ENCODE peak calls at places on chromosomes 12 and 14, in five cellular contexts. One of them, this sample, is unnamed.

GRCh38 chr12:51389302-51389999 is 1.8 kb downstream of the GALNT6 start:
- DNase-seq in HEK293T: no peak
- DNase-seq in T-helper 1 cell: no peak
- DNase-seq in non-pigmented ciliary epithelial cell: no peak
- DNase-seq in RPMI7951: peak; percentile 19
- DNase-seq in this sample: peak; percentile 27

GRCh38 chr12:125081427-125081826 is 16.2 kb downstream of the AACS start:
- DNase-seq in HEK293T: no peak
- DNase-seq in T-helper 1 cell: no peak
- DNase-seq in non-pigmented ciliary epithelial cell: no peak
- DNase-seq in RPMI7951: no peak
- DNase-seq in this sample: no peak

GRCh38 chr14:99822166-99822527 is 28.9 kb downstream of the EML1 start:
- DNase-seq in HEK293T: no peak
- DNase-seq in T-helper 1 cell: no peak
- DNase-seq in non-pigmented ciliary epithelial cell: no peak
- DNase-seq in RPMI7951: no peak
- DNase-seq in this sample: no peak

GRCh38 chr12:13234045-13234641 is 37.6 kb downstream of the EMP1 start:
- DNase-seq in HEK293T: peak; percentile 55
- DNase-seq in T-helper 1 cell: no peak
- DNase-seq in non-pigmented ciliary epithelial cell: no peak
- DNase-seq in RPMI7951: peak; percentile 61
- DNase-seq in this sample: peak; percentile 26

GRCh38 chr14:23351681-23352505 is 794 bp downstream of the SLC22A17 start:
- DNase-seq in HEK293T: no peak
- DNase-seq in T-helper 1 cell: no peak
- DNase-seq in non-pigmented ciliary epithelial cell: no peak
- DNase-seq in RPMI7951: no peak
- DNase-seq in this sample: no peak

GRCh38 chr12:9221476-9221875 is 13.3 kb upstream of the PZP start:
- DNase-seq in HEK293T: no peak
- DNase-seq in T-helper 1 cell: no peak
- DNase-seq in non-pigmented ciliary epithelial cell: no peak
- DNase-seq in RPMI7951: no peak
- DNase-seq in this sample: no peak

GRCh38 chr14:68624541-68625220 is 168.2 kb downstream of the ZFP36L1 start:
- DNase-seq in HEK293T: no peak
- DNase-seq in T-helper 1 cell: no peak
- DNase-seq in non-pigmented ciliary epithelial cell: no peak
- DNase-seq in RPMI7951: no peak
- DNase-seq in this sample: no peak

GRCh38 chr14:74251546-74252030 is 12.3 kb downstream of the VSX2 start:
- DNase-seq in HEK293T: peak; percentile 92
- DNase-seq in T-helper 1 cell: peak; percentile 32
- DNase-seq in non-pigmented ciliary epithelial cell: no peak
- DNase-seq in RPMI7951: peak; percentile 75
- DNase-seq in this sample: peak; percentile 74

GRCh38 chr14:103014466-103015319 is 42.7 kb downstream of the CDC42BPB start:
- DNase-seq in HEK293T: no peak
- DNase-seq in T-helper 1 cell: no peak
- DNase-seq in non-pigmented ciliary epithelial cell: no peak
- DNase-seq in RPMI7951: peak; percentile 31
- DNase-seq in this sample: peak; percentile 58

GRCh38 chr12:126262829-126263228 is 1197.6 kb downstream of the AACS start:
- DNase-seq in HEK293T: no peak
- DNase-seq in T-helper 1 cell: no peak
- DNase-seq in non-pigmented ciliary epithelial cell: no peak
- DNase-seq in RPMI7951: no peak
- DNase-seq in this sample: no peak

GRCh38 chr12:120469450-120470149 is at the start of gene SRSF9:
- DNase-seq in HEK293T: peak; percentile 97
- DNase-seq in T-helper 1 cell: peak; percentile 95
- DNase-seq in non-pigmented ciliary epithelial cell: peak; percentile 82
- DNase-seq in RPMI7951: peak; percentile 92
- DNase-seq in this sample: peak; percentile 98

GRCh38 chr14:99619873-99620834 is 16.1 kb upstream of the CCDC85C start:
- DNase-seq in HEK293T: no peak
- DNase-seq in T-helper 1 cell: no peak
- DNase-seq in non-pigmented ciliary epithelial cell: no peak
- DNase-seq in RPMI7951: peak; percentile 17
- DNase-seq in this sample: peak; percentile 65

GRCh38 chr12:11958216-11959091 is 112.3 kb upstream of the BCL2L14 start:
- DNase-seq in HEK293T: no peak
- DNase-seq in T-helper 1 cell: no peak
- DNase-seq in non-pigmented ciliary epithelial cell: peak; percentile 91
- DNase-seq in RPMI7951: peak; percentile 89
- DNase-seq in this sample: peak; percentile 82

GRCh38 chr12:100699209-100699608 is 95.4 kb upstream of the ANO4 start:
- DNase-seq in HEK293T: no peak
- DNase-seq in T-helper 1 cell: no peak
- DNase-seq in non-pigmented ciliary epithelial cell: no peak
- DNase-seq in RPMI7951: no peak
- DNase-seq in this sample: no peak

GRCh38 chr12:96186902-96187301 is 7.3 kb upstream of the ELK3 start:
- DNase-seq in HEK293T: no peak
- DNase-seq in T-helper 1 cell: no peak
- DNase-seq in non-pigmented ciliary epithelial cell: no peak
- DNase-seq in RPMI7951: no peak
- DNase-seq in this sample: no peak

GRCh38 chr12:66239295-66239694 is 50.3 kb downstream of the IRAK3 start:
- DNase-seq in HEK293T: no peak
- DNase-seq in T-helper 1 cell: no peak
- DNase-seq in non-pigmented ciliary epithelial cell: no peak
- DNase-seq in RPMI7951: no peak
- DNase-seq in this sample: no peak

GRCh38 chr12:64459388-64460024 is 7.6 kb downstream of the TBK1 start:
- DNase-seq in HEK293T: no peak
- DNase-seq in T-helper 1 cell: no peak
- DNase-seq in non-pigmented ciliary epithelial cell: no peak
- DNase-seq in RPMI7951: peak; percentile 15
- DNase-seq in this sample: no peak

GRCh38 chr14:100988956-100989355 is 85.4 kb upstream of the RTL1 start:
- DNase-seq in HEK293T: no peak
- DNase-seq in T-helper 1 cell: no peak
- DNase-seq in non-pigmented ciliary epithelial cell: no peak
- DNase-seq in RPMI7951: no peak
- DNase-seq in this sample: no peak

GRCh38 chr14:24013654-24014514 is 25.2 kb downstream of the DHRS4L2 start:
- DNase-seq in HEK293T: peak; percentile 71
- DNase-seq in T-helper 1 cell: no peak
- DNase-seq in non-pigmented ciliary epithelial cell: peak; percentile 34
- DNase-seq in RPMI7951: peak; percentile 69
- DNase-seq in this sample: peak; percentile 33

GRCh38 chr12:75482636-75483035 is 2.1 kb downstream of the GLIPR1 start:
- DNase-seq in HEK293T: no peak
- DNase-seq in T-helper 1 cell: no peak
- DNase-seq in non-pigmented ciliary epithelial cell: no peak
- DNase-seq in RPMI7951: no peak
- DNase-seq in this sample: no peak

GRCh38 chr12:111309584-111309983 is 59.3 kb downstream of the PHETA1 start:
- DNase-seq in HEK293T: no peak
- DNase-seq in T-helper 1 cell: no peak
- DNase-seq in non-pigmented ciliary epithelial cell: no peak
- DNase-seq in RPMI7951: no peak
- DNase-seq in this sample: no peak

GRCh38 chr12:123859035-123859434 is 96.9 kb downstream of the DNAH10 start:
- DNase-seq in HEK293T: no peak
- DNase-seq in T-helper 1 cell: no peak
- DNase-seq in non-pigmented ciliary epithelial cell: no peak
- DNase-seq in RPMI7951: no peak
- DNase-seq in this sample: no peak

GRCh38 chr12:110251381-110251780 is 29.7 kb upstream of the ATP2A2 start:
- DNase-seq in HEK293T: no peak
- DNase-seq in T-helper 1 cell: no peak
- DNase-seq in non-pigmented ciliary epithelial cell: no peak
- DNase-seq in RPMI7951: no peak
- DNase-seq in this sample: no peak

GRCh38 chr12:71475280-71475679 is 35.7 kb downstream of the LGR5 start:
- DNase-seq in HEK293T: peak; percentile 16
- DNase-seq in T-helper 1 cell: no peak
- DNase-seq in non-pigmented ciliary epithelial cell: no peak
- DNase-seq in RPMI7951: no peak
- DNase-seq in this sample: no peak

GRCh38 chr12:30691122-30691879 is 4.4 kb downstream of the IPO8 start:
- DNase-seq in HEK293T: peak; percentile 17
- DNase-seq in T-helper 1 cell: no peak
- DNase-seq in non-pigmented ciliary epithelial cell: peak; percentile 43
- DNase-seq in RPMI7951: peak; percentile 73
- DNase-seq in this sample: peak; percentile 45

GRCh38 chr12:110180591-110181005 is 56.4 kb downstream of the IFT81 start:
- DNase-seq in HEK293T: no peak
- DNase-seq in T-helper 1 cell: no peak
- DNase-seq in non-pigmented ciliary epithelial cell: no peak
- DNase-seq in RPMI7951: peak; percentile 17
- DNase-seq in this sample: no peak

GRCh38 chr12:57583008-57583831 is 7.8 kb upstream of the PIP4K2C start:
- DNase-seq in HEK293T: peak; percentile 88
- DNase-seq in T-helper 1 cell: peak; percentile 31
- DNase-seq in non-pigmented ciliary epithelial cell: peak; percentile 57
- DNase-seq in RPMI7951: peak; percentile 70
- DNase-seq in this sample: peak; percentile 82

GRCh38 chr12:19048943-19049342 is 80.6 kb upstream of the PLEKHA5 start:
- DNase-seq in HEK293T: no peak
- DNase-seq in T-helper 1 cell: no peak
- DNase-seq in non-pigmented ciliary epithelial cell: no peak
- DNase-seq in RPMI7951: peak; percentile 61
- DNase-seq in this sample: no peak

GRCh38 chr12:96399919-96400630 is at the start of gene CDK17:
- DNase-seq in HEK293T: peak; percentile 86
- DNase-seq in T-helper 1 cell: peak; percentile 82
- DNase-seq in non-pigmented ciliary epithelial cell: peak; percentile 43
- DNase-seq in RPMI7951: peak; percentile 77
- DNase-seq in this sample: peak; percentile 32

GRCh38 chr12:48280572-48280971 is 70.1 kb downstream of the ZNF641 start:
- DNase-seq in HEK293T: no peak
- DNase-seq in T-helper 1 cell: no peak
- DNase-seq in non-pigmented ciliary epithelial cell: no peak
- DNase-seq in RPMI7951: no peak
- DNase-seq in this sample: no peak

GRCh38 chr12:109047081-109047805 is 5.1 kb upstream of the USP30 start:
- DNase-seq in HEK293T: no peak
- DNase-seq in T-helper 1 cell: no peak
- DNase-seq in non-pigmented ciliary epithelial cell: no peak
- DNase-seq in RPMI7951: peak; percentile 14
- DNase-seq in this sample: peak; percentile 8

GRCh38 chr14:36300337-36300736 is 20.1 kb downstream of the MBIP start:
- DNase-seq in HEK293T: no peak
- DNase-seq in T-helper 1 cell: no peak
- DNase-seq in non-pigmented ciliary epithelial cell: no peak
- DNase-seq in RPMI7951: no peak
- DNase-seq in this sample: no peak

GRCh38 chr14:29584992-29585391 is 342.7 kb downstream of the PRKD1 start:
- DNase-seq in HEK293T: peak; percentile 13
- DNase-seq in T-helper 1 cell: no peak
- DNase-seq in non-pigmented ciliary epithelial cell: peak; percentile 70
- DNase-seq in RPMI7951: no peak
- DNase-seq in this sample: no peak

GRCh38 chr14:68458840-68459469 is 333.9 kb downstream of the ZFP36L1 start:
- DNase-seq in HEK293T: no peak
- DNase-seq in T-helper 1 cell: no peak
- DNase-seq in non-pigmented ciliary epithelial cell: peak; percentile 79
- DNase-seq in RPMI7951: peak; percentile 100
- DNase-seq in this sample: peak; percentile 30

GRCh38 chr12:64109706-64110105 is 112.4 kb downstream of the KICS2 start:
- DNase-seq in HEK293T: no peak
- DNase-seq in T-helper 1 cell: no peak
- DNase-seq in non-pigmented ciliary epithelial cell: no peak
- DNase-seq in RPMI7951: no peak
- DNase-seq in this sample: no peak

This sample was measured in H54.